ENCODE peak calls at places on chromosomes 7 and 10, in eight cellular contexts. X is endothelial cell of umbilical vein, U is GM23338, E is GM12878, S is HCT116, D is K562, Q is H1, F is HepG2. M is an unnamed sample.

GRCh38 chr7:2476298-2476697 is at the start of gene GRIFIN:
- DNase-seq in X (no peak), U (no peak), E (no peak), S (no peak), D (no peak), Q (no peak), F (no peak), M (no peak)

GRCh38 chr10:18594574-18595156 is 56.7 kb downstream of the NSUN6 start:
- DNase-seq in X (no peak), U (peak), E (no peak), S (no peak), D (peak), Q (no peak), F (peak), M (no peak)

GRCh38 chr7:137791947-137792346 is 54.8 kb downstream of the DGKI start:
- DNase-seq in X (no peak), U (peak), E (no peak), S (no peak), D (no peak), Q (no peak), F (no peak), M (no peak)

GRCh38 chr10:122878799-122879338 is 512 bp downstream of the FAM24B start:
- DNase-seq in X (peak), U (no peak), E (no peak), S (no peak), D (no peak), Q (no peak), F (peak), M (no peak)

GRCh38 chr7:100563100-100563564 is 10.6 kb downstream of the SAP25 start:
- DNase-seq in X (no peak), U (no peak), E (no peak), S (no peak), D (no peak), Q (no peak), F (no peak), M (no peak)

GRCh38 chr7:79495544-79496272 is 42.2 kb upstream of the MAGI2 start:
- DNase-seq in X (no peak), U (no peak), E (no peak), S (no peak), D (no peak), Q (no peak), F (no peak), M (no peak)

GRCh38 chr7:148135106-148135505 is 455.5 kb upstream of the C7orf33 start:
- DNase-seq in X (no peak), U (no peak), E (no peak), S (no peak), D (no peak), Q (no peak), F (no peak), M (no peak)

GRCh38 chr7:50537417-50537816 is 27.8 kb downstream of the DDC start:
- DNase-seq in X (no peak), U (no peak), E (no peak), S (no peak), D (no peak), Q (no peak), F (no peak), M (no peak)

GRCh38 chr10:132562177-132562915 is 24.8 kb downstream of the INPP5A start:
- DNase-seq in X (no peak), U (no peak), E (no peak), S (no peak), D (no peak), Q (no peak), F (no peak), M (no peak)

GRCh38 chr10:5551531-5552375 is 27.0 kb downstream of the CALML3 start:
- DNase-seq in X (no peak), U (no peak), E (peak), S (no peak), D (peak), Q (no peak), F (no peak), M (no peak)

GRCh38 chr7:97685952-97686351 is 45.9 kb upstream of the TAC1 start:
- DNase-seq in X (no peak), U (no peak), E (no peak), S (no peak), D (no peak), Q (no peak), F (no peak), M (no peak)

GRCh38 chr7:98284335-98285036 is 3.0 kb downstream of the BRI3 start:
- DNase-seq in X (peak), U (no peak), E (no peak), S (no peak), D (no peak), Q (no peak), F (peak), M (no peak)

GRCh38 chr10:127243490-127244272 is 47.3 kb upstream of the INSYN2A start:
- DNase-seq in X (peak), U (peak), E (no peak), S (peak), D (peak), Q (peak), F (peak), M (no peak)

GRCh38 chr7:150461520-150461919 is 11.1 kb downstream of the GIMAP8 start:
- DNase-seq in X (no peak), U (no peak), E (no peak), S (no peak), D (no peak), Q (no peak), F (no peak), M (no peak)

GRCh38 chr7:37336259-37336658 is 112.4 kb downstream of the ELMO1 start:
- DNase-seq in X (no peak), U (no peak), E (peak), S (no peak), D (no peak), Q (no peak), F (no peak), M (no peak)

GRCh38 chr10:5291501-5292195 is 73.1 kb upstream of the UCN3 start:
- DNase-seq in X (peak), U (no peak), E (no peak), S (peak), D (peak), Q (no peak), F (peak), M (no peak)

GRCh38 chr7:101984141-101984879 is 166.9 kb downstream of the CUX1 start:
- DNase-seq in X (no peak), U (no peak), E (no peak), S (no peak), D (no peak), Q (no peak), F (no peak), M (no peak)

GRCh38 chr10:79391231-79392019 is 44.2 kb downstream of the PPIF start:
- DNase-seq in X (no peak), U (no peak), E (no peak), S (no peak), D (peak), Q (no peak), F (no peak), M (no peak)

GRCh38 chr7:26853788-26854393 is 10.5 kb downstream of the SKAP2 start:
- DNase-seq in X (peak), U (peak), E (no peak), S (peak), D (peak), Q (no peak), F (peak), M (peak)

GRCh38 chr7:27160147-27160545 is 3.7 kb upstream of the HOXA7 start:
- DNase-seq in X (no peak), U (no peak), E (no peak), S (no peak), D (no peak), Q (no peak), F (no peak), M (no peak)

GRCh38 chr7:30028749-30029635 is 780 bp downstream of the PLEKHA8 start:
- DNase-seq in X (peak), U (peak), E (no peak), S (peak), D (peak), Q (no peak), F (peak), M (no peak)

GRCh38 chr7:150442811-150443210 is 7.6 kb upstream of the GIMAP8 start:
- DNase-seq in X (no peak), U (no peak), E (no peak), S (no peak), D (no peak), Q (no peak), F (no peak), M (no peak)

GRCh38 chr10:77220150-77220549 is 417.5 kb downstream of the KCNMA1 start:
- DNase-seq in X (no peak), U (no peak), E (no peak), S (no peak), D (no peak), Q (no peak), F (no peak), M (no peak)

GRCh38 chr7:94056796-94057207 is 52.6 kb upstream of the BET1 start:
- DNase-seq in X (no peak), U (peak), E (no peak), S (no peak), D (no peak), Q (peak), F (no peak), M (no peak)

GRCh38 chr7:102897211-102897621 is 15.6 kb upstream of the LRRC17 start:
- DNase-seq in X (peak), U (no peak), E (no peak), S (no peak), D (no peak), Q (no peak), F (no peak), M (no peak)

GRCh38 chr10:4018054-4018511 is 233.1 kb upstream of the KLF6 start:
- DNase-seq in X (no peak), U (no peak), E (no peak), S (no peak), D (no peak), Q (no peak), F (no peak), M (no peak)

GRCh38 chr10:14508725-14509124 is 178.0 kb upstream of the FRMD4A start:
- DNase-seq in X (peak), U (no peak), E (no peak), S (no peak), D (no peak), Q (no peak), F (no peak), M (no peak)

GRCh38 chr10:55631071-55631654 is 729.9 kb downstream of the ZWINT start:
- DNase-seq in X (peak), U (peak), E (no peak), S (no peak), D (peak), Q (no peak), F (no peak), M (no peak)

GRCh38 chr7:99409814-99410213 is 1.0 kb downstream of the BUD31 start:
- DNase-seq in X (no peak), U (no peak), E (no peak), S (no peak), D (peak), Q (no peak), F (no peak), M (no peak)

GRCh38 chr10:101848894-101849351 is 5.3 kb upstream of the KCNIP2 start:
- DNase-seq in X (no peak), U (peak), E (no peak), S (no peak), D (no peak), Q (no peak), F (no peak), M (no peak)

GRCh38 chr7:142328006-142328405 is 70.1 kb upstream of the PRSS58 start:
- DNase-seq in X (no peak), U (peak), E (no peak), S (no peak), D (no peak), Q (no peak), F (no peak), M (no peak)

GRCh38 chr10:77713506-77714280 is 76.1 kb upstream of the KCNMA1 start:
- DNase-seq in X (no peak), U (no peak), E (no peak), S (no peak), D (no peak), Q (no peak), F (no peak), M (no peak)

GRCh38 chr7:88111136-88111748 is 108.6 kb downstream of the SRI start:
- DNase-seq in X (peak), U (peak), E (no peak), S (peak), D (peak), Q (no peak), F (peak), M (no peak)

GRCh38 chr10:58856508-58857240 is 319.8 kb upstream of the PHYHIPL start:
- DNase-seq in X (no peak), U (peak), E (no peak), S (peak), D (no peak), Q (peak), F (peak), M (no peak)

GRCh38 chr7:21912305-21912704 is 33.4 kb downstream of the CDCA7L start:
- DNase-seq in X (no peak), U (no peak), E (no peak), S (no peak), D (no peak), Q (no peak), F (no peak), M (no peak)

GRCh38 chr7:47594406-47594805 is 12.5 kb upstream of the TNS3 start:
- DNase-seq in X (no peak), U (no peak), E (no peak), S (no peak), D (peak), Q (no peak), F (no peak), M (no peak)

GRCh38 chr7:47601119-47601880 is 19.4 kb upstream of the TNS3 start:
- DNase-seq in X (peak), U (no peak), E (no peak), S (no peak), D (no peak), Q (no peak), F (peak), M (no peak)

GRCh38 chr7:47600199-47601118 is 18.5 kb upstream of the TNS3 start:
- DNase-seq in X (peak), U (no peak), E (no peak), S (no peak), D (no peak), Q (no peak), F (no peak), M (no peak)

GRCh38 chr7:47596502-47597202 is 14.7 kb upstream of the TNS3 start:
- DNase-seq in X (no peak), U (peak), E (no peak), S (no peak), D (no peak), Q (no peak), F (peak), M (no peak)

DNA sequence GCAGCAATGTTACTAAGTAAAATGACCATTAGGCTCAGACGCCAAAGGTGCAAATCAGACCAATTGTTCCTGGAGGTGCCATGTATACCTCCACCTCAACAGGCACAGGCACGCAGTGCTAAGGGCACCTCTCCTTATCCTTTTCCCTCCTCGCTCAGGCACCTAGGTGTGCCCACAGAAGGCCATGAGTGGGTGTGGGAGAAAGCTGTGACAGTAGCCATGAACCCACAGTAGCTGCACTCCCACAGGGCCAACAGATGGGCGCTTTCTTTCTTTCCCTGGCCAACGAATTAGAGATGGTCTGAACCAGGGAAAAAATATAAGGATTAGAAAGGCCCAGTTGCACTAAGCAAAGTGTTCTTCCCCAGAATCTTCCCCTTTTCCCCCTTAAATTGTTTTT is 15.5 kb upstream of the TNS3 start:
- DNase-seq in X (no peak), U (no peak), E (no peak), S (no peak), D (no peak), Q (no peak), F (no peak), M (no peak)
- TF ChIP-seq EZH2 in X (no peak), U (no peak), E (no peak), S (no peak), D (no peak), Q (no peak), F (no peak), M (no peak)

GRCh38 chr7:128783143-128783799 is 7.7 kb upstream of the OPN1SW start:
- DNase-seq in X (peak), U (peak), E (no peak), S (peak), D (peak), Q (peak), F (peak), M (peak)
- H3K27ac ChIP-seq in X (no peak), U (no peak), E (no peak), S (no peak), D (peak), Q (no peak), F (no peak), M (no peak)

GRCh38 chr10:32005050-32005449 is 51.2 kb downstream of the KIF5B start:
- DNase-seq in X (peak), U (peak), E (peak), S (peak), D (peak), Q (no peak), F (peak), M (no peak)
- TF ChIP-seq POLR2AphosphoS5 in X (no peak), U (peak), E (no peak), S (no peak), D (peak), Q (peak), F (no peak), M (no peak)

DNA sequence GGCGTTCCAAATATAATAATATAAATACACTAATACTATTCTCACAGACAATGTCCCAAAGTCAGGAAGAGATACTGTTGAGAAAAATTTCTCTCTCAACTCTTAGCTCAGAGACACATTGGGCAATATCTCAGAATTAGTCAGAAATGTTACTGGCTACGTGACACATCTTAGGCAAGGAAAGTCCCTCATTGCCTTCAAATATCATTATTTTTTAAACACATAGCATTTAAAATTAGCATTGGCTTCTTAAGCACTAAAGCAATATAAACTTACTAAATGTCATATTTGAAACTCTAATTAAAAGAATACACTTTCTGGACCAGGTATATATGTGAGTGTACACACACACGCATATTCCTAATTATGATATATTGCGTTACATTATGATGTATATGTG is 255.9 kb downstream of the TWIST1 start:
- DNase-seq in X (no peak), U (no peak), E (peak), S (no peak), D (no peak), Q (no peak), F (no peak), M (no peak)
- TF ChIP-seq EZH2 in X (no peak), U (no peak), E (no peak), S (no peak), D (no peak), Q (no peak), F (no peak), M (no peak)

GRCh38 chr10:16944961-16945360 is 127.7 kb upstream of the RSU1 start:
- DNase-seq in X (peak), U (no peak), E (no peak), S (no peak), D (peak), Q (no peak), F (no peak), M (no peak)
- H3K27ac ChIP-seq in X (peak), U (no peak), E (no peak), S (no peak), D (no peak), Q (no peak), F (no peak), M (peak)

GRCh38 chr10:12041766-12042408 is 722 bp downstream of the UPF2 start:
- DNase-seq in X (peak), U (peak), E (no peak), S (no peak), D (peak), Q (no peak), F (peak), M (no peak)

GRCh38 chr10:12042797-12043651 is at the start of gene UPF2:
- DNase-seq in X (peak), U (peak), E (peak), S (peak), D (peak), Q (peak), F (peak), M (peak)

GRCh38 chr10:12045610-12046009 is 3.0 kb upstream of the UPF2 start:
- DNase-seq in X (no peak), U (no peak), E (no peak), S (no peak), D (no peak), Q (no peak), F (no peak), M (no peak)

GRCh38 chr10:12042409-12042796 is 206 bp downstream of the UPF2 start:
- DNase-seq in X (no peak), U (peak), E (no peak), S (no peak), D (peak), Q (no peak), F (no peak), M (no peak)
- TF ChIP-seq POLR2AphosphoS5 in X (no peak), U (peak), E (peak), S (peak), D (peak), Q (peak), F (peak), M (peak)

GRCh38 chr10:17201165-17202013 is at the start of gene TRDMT1:
- DNase-seq in X (peak), U (peak), E (no peak), S (peak), D (peak), Q (peak), F (peak), M (no peak)
- TF ChIP-seq EZH2 in X (no peak), U (no peak), E (no peak), S (no peak), D (no peak), Q (no peak), F (no peak), M (no peak)

DNA sequence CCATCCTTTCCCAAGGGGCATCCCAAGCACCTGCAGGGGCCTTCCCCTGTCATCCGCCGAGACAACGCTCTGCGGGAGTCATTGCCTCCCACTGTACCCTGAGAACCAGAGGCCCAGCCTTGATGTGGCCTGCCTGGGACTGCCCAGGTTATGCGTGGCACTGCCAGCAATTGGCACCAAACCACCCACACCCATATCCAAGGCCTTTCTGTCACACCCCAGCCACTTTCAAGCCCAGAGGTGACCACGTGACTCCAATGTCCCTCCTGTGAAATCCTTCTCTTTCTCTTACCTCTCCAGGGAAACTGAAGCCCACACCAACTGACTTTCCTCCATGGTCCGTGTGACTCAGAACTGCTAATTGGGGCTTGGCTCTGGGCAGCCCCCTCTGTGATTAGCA is 123.9 kb downstream of the C10orf105 start:
- DNase-seq in X (no peak), U (no peak), E (no peak), S (no peak), D (no peak), Q (no peak), F (no peak), M (no peak)
- H3K27ac ChIP-seq in X (no peak), U (no peak), E (no peak), S (no peak), D (no peak), Q (no peak), F (no peak), M (no peak)

DNA sequence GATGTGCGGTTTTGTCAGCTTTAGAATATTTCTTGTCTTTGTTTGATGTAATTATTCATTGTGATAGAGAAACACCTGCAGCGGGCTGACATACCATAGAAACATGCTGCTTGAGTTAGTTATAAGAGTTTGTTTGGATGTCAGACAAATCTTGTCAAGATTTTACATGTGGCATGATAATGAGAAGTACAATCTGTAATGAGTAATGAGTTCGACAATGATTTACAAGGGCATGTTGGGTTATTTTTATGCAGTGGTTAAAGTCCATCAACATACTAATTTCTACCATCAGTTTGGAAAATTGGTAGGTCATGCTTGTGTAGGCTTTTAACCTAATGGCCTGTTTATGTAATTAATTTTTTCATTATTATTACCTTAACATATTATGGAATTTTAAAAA is 31.3 kb downstream of the FZD1 start:
- DNase-seq in X (no peak), U (no peak), E (no peak), S (no peak), D (no peak), Q (no peak), F (no peak), M (no peak)
- TF ChIP-seq POLR2AphosphoS5 in X (no peak), U (no peak), E (no peak), S (no peak), D (no peak), Q (no peak), F (no peak), M (no peak)

M was measured in SK-N-MC.